ENCODE peak calls at places on chromosomes 7 and 10, in ten cellular contexts. One of them, this sample, is unnamed.

GRCh38 chr10:112465299-112465882 is 18.4 kb downstream of the VTI1A start:
- DNase-seq in psoas muscle: no peak
- DNase-seq in PC-3: no peak
- DNase-seq in RWPE1: no peak
- DNase-seq in PC-9: no peak
- DNase-seq in endodermal cell: no peak
- DNase-seq in CD8-positive, alpha-beta T cell: no peak
- DNase-seq in body of pancreas: no peak
- DNase-seq in thoracic aorta: no peak
- DNase-seq in A673: no peak
- DNase-seq in this sample: no peak

GRCh38 chr7:27992092-27992491 is 188.5 kb downstream of the JAZF1 start:
- DNase-seq in PC-9: no peak
- DNase-seq in thoracic aorta: no peak
- DNase-seq in CD8-positive, alpha-beta T cell: no peak
- DNase-seq in endodermal cell: no peak
- DNase-seq in body of pancreas: no peak
- DNase-seq in RWPE1: no peak
- DNase-seq in PC-3: no peak
- DNase-seq in psoas muscle: no peak
- DNase-seq in A673: no peak
- DNase-seq in this sample: no peak

GRCh38 chr7:51022821-51023220 is 240.1 kb upstream of the GRB10 start:
- DNase-seq in psoas muscle: no peak
- DNase-seq in RWPE1: no peak
- DNase-seq in PC-9: no peak
- DNase-seq in endodermal cell: no peak
- DNase-seq in thoracic aorta: no peak
- DNase-seq in A673: no peak
- DNase-seq in CD8-positive, alpha-beta T cell: no peak
- DNase-seq in body of pancreas: no peak
- DNase-seq in PC-3: no peak
- DNase-seq in this sample: no peak

GRCh38 chr10:127155221-127155620 is 41.2 kb downstream of the INSYN2A start:
- DNase-seq in A673: no peak
- DNase-seq in RWPE1: no peak
- DNase-seq in thoracic aorta: no peak
- DNase-seq in endodermal cell: no peak
- DNase-seq in psoas muscle: no peak
- DNase-seq in CD8-positive, alpha-beta T cell: no peak
- DNase-seq in PC-3: no peak
- DNase-seq in PC-9: no peak
- DNase-seq in body of pancreas: no peak
- DNase-seq in this sample: no peak

GRCh38 chr10:112307631-112308502 is 24.7 kb downstream of the TECTB start:
- DNase-seq in endodermal cell: peak
- DNase-seq in CD8-positive, alpha-beta T cell: peak
- DNase-seq in A673: peak
- DNase-seq in RWPE1: peak
- DNase-seq in PC-3: peak
- DNase-seq in psoas muscle: no peak
- DNase-seq in body of pancreas: peak
- DNase-seq in thoracic aorta: no peak
- DNase-seq in PC-9: peak
- DNase-seq in this sample: no peak

GRCh38 chr7:73988197-73988596 is 39.8 kb upstream of the ELN start:
- DNase-seq in thoracic aorta: no peak
- DNase-seq in body of pancreas: no peak
- DNase-seq in endodermal cell: no peak
- DNase-seq in PC-9: no peak
- DNase-seq in CD8-positive, alpha-beta T cell: no peak
- DNase-seq in RWPE1: no peak
- DNase-seq in A673: no peak
- DNase-seq in psoas muscle: no peak
- DNase-seq in PC-3: no peak
- DNase-seq in this sample: no peak

GRCh38 chr10:5518143-5518542 is 6.6 kb upstream of the CALML3 start:
- DNase-seq in CD8-positive, alpha-beta T cell: no peak
- DNase-seq in RWPE1: no peak
- DNase-seq in PC-3: peak
- DNase-seq in thoracic aorta: no peak
- DNase-seq in PC-9: no peak
- DNase-seq in psoas muscle: no peak
- DNase-seq in body of pancreas: no peak
- DNase-seq in A673: no peak
- DNase-seq in endodermal cell: peak
- DNase-seq in this sample: no peak

GRCh38 chr7:99422091-99422624 is 13.4 kb downstream of the BUD31 start:
- DNase-seq in endodermal cell: no peak
- DNase-seq in body of pancreas: no peak
- DNase-seq in CD8-positive, alpha-beta T cell: no peak
- DNase-seq in thoracic aorta: no peak
- DNase-seq in psoas muscle: no peak
- DNase-seq in PC-3: no peak
- DNase-seq in RWPE1: no peak
- DNase-seq in PC-9: no peak
- DNase-seq in A673: no peak
- DNase-seq in this sample: no peak

GRCh38 chr10:86346169-86346793 is 20.3 kb downstream of the GRID1 start:
- DNase-seq in endodermal cell: peak
- DNase-seq in thoracic aorta: no peak
- DNase-seq in RWPE1: no peak
- DNase-seq in PC-3: no peak
- DNase-seq in PC-9: no peak
- DNase-seq in body of pancreas: no peak
- DNase-seq in psoas muscle: no peak
- DNase-seq in A673: no peak
- DNase-seq in CD8-positive, alpha-beta T cell: no peak
- DNase-seq in this sample: no peak

GRCh38 chr7:112989531-112989930 is 97.1 kb downstream of the GPR85 start:
- DNase-seq in PC-3: peak
- DNase-seq in endodermal cell: no peak
- DNase-seq in RWPE1: no peak
- DNase-seq in body of pancreas: no peak
- DNase-seq in thoracic aorta: no peak
- DNase-seq in psoas muscle: no peak
- DNase-seq in A673: no peak
- DNase-seq in CD8-positive, alpha-beta T cell: no peak
- DNase-seq in PC-9: no peak
- DNase-seq in this sample: no peak

GRCh38 chr10:69247313-69247710 is 27.2 kb downstream of the HKDC1 start:
- DNase-seq in endodermal cell: no peak
- DNase-seq in CD8-positive, alpha-beta T cell: no peak
- DNase-seq in psoas muscle: no peak
- DNase-seq in A673: no peak
- DNase-seq in PC-3: no peak
- DNase-seq in body of pancreas: no peak
- DNase-seq in PC-9: no peak
- DNase-seq in RWPE1: no peak
- DNase-seq in thoracic aorta: no peak
- DNase-seq in this sample: no peak

GRCh38 chr7:19215421-19215820 is 70.2 kb upstream of the FERD3L start:
- DNase-seq in PC-3: peak
- DNase-seq in thoracic aorta: no peak
- DNase-seq in RWPE1: no peak
- DNase-seq in CD8-positive, alpha-beta T cell: no peak
- DNase-seq in body of pancreas: no peak
- DNase-seq in PC-9: no peak
- DNase-seq in psoas muscle: no peak
- DNase-seq in endodermal cell: no peak
- DNase-seq in A673: peak
- DNase-seq in this sample: no peak

GRCh38 chr7:25260862-25261454 is 32.7 kb upstream of the NPVF start:
- DNase-seq in endodermal cell: no peak
- DNase-seq in thoracic aorta: no peak
- DNase-seq in body of pancreas: no peak
- DNase-seq in RWPE1: peak
- DNase-seq in PC-9: no peak
- DNase-seq in PC-3: no peak
- DNase-seq in psoas muscle: no peak
- DNase-seq in CD8-positive, alpha-beta T cell: no peak
- DNase-seq in A673: peak
- DNase-seq in this sample: no peak

GRCh38 chr10:48800283-48800675 is 115.6 kb downstream of the WDFY4 start:
- DNase-seq in PC-9: no peak
- DNase-seq in endodermal cell: no peak
- DNase-seq in CD8-positive, alpha-beta T cell: no peak
- DNase-seq in RWPE1: no peak
- DNase-seq in PC-3: no peak
- DNase-seq in body of pancreas: peak
- DNase-seq in psoas muscle: no peak
- DNase-seq in thoracic aorta: no peak
- DNase-seq in A673: no peak
- DNase-seq in this sample: no peak
- H3K27ac ChIP-seq in PC-9: no peak
- H3K27ac ChIP-seq in endodermal cell: no peak
- H3K27ac ChIP-seq in CD8-positive, alpha-beta T cell: no peak
- H3K27ac ChIP-seq in RWPE1: no peak
- H3K27ac ChIP-seq in PC-3: no peak
- H3K27ac ChIP-seq in body of pancreas: no peak
- H3K27ac ChIP-seq in psoas muscle: no peak
- H3K27ac ChIP-seq in thoracic aorta: peak
- H3K27ac ChIP-seq in A673: no peak
- H3K27ac ChIP-seq in this sample: peak

GRCh38 chr10:102814456-102814871 is 22.7 kb downstream of the CYP17A1 start:
- DNase-seq in thoracic aorta: no peak
- DNase-seq in body of pancreas: no peak
- DNase-seq in PC-3: no peak
- DNase-seq in endodermal cell: no peak
- DNase-seq in A673: no peak
- DNase-seq in psoas muscle: no peak
- DNase-seq in RWPE1: no peak
- DNase-seq in PC-9: peak
- DNase-seq in CD8-positive, alpha-beta T cell: no peak
- DNase-seq in this sample: no peak

GRCh38 chr10:102813734-102814455 is 23.3 kb downstream of the CYP17A1 start:
- DNase-seq in PC-9: peak
- DNase-seq in CD8-positive, alpha-beta T cell: no peak
- DNase-seq in PC-3: no peak
- DNase-seq in A673: no peak
- DNase-seq in psoas muscle: peak
- DNase-seq in RWPE1: no peak
- DNase-seq in body of pancreas: peak
- DNase-seq in endodermal cell: no peak
- DNase-seq in thoracic aorta: no peak
- DNase-seq in this sample: no peak

GRCh38 chr10:102815790-102816549 is 21.2 kb downstream of the CYP17A1 start:
- DNase-seq in A673: no peak
- DNase-seq in PC-9: no peak
- DNase-seq in RWPE1: no peak
- DNase-seq in PC-3: no peak
- DNase-seq in CD8-positive, alpha-beta T cell: no peak
- DNase-seq in body of pancreas: peak
- DNase-seq in endodermal cell: no peak
- DNase-seq in psoas muscle: no peak
- DNase-seq in thoracic aorta: peak
- DNase-seq in this sample: no peak

GRCh38 chr10:102813017-102813541 is 24.1 kb downstream of the CYP17A1 start:
- DNase-seq in CD8-positive, alpha-beta T cell: no peak
- DNase-seq in A673: no peak
- DNase-seq in PC-9: no peak
- DNase-seq in body of pancreas: no peak
- DNase-seq in PC-3: no peak
- DNase-seq in endodermal cell: no peak
- DNase-seq in thoracic aorta: no peak
- DNase-seq in RWPE1: no peak
- DNase-seq in psoas muscle: no peak
- DNase-seq in this sample: no peak

GRCh38 chr10:102814873-102815661 is 22.1 kb downstream of the CYP17A1 start:
- DNase-seq in psoas muscle: peak
- DNase-seq in thoracic aorta: peak
- DNase-seq in CD8-positive, alpha-beta T cell: no peak
- DNase-seq in endodermal cell: no peak
- DNase-seq in PC-9: no peak
- DNase-seq in A673: no peak
- DNase-seq in PC-3: no peak
- DNase-seq in body of pancreas: peak
- DNase-seq in RWPE1: no peak
- DNase-seq in this sample: no peak
- H3K27ac ChIP-seq in psoas muscle: peak
- H3K27ac ChIP-seq in thoracic aorta: peak
- H3K27ac ChIP-seq in CD8-positive, alpha-beta T cell: no peak
- H3K27ac ChIP-seq in endodermal cell: peak
- H3K27ac ChIP-seq in PC-9: no peak
- H3K27ac ChIP-seq in A673: peak
- H3K27ac ChIP-seq in PC-3: no peak
- H3K27ac ChIP-seq in body of pancreas: peak
- H3K27ac ChIP-seq in RWPE1: peak
- H3K27ac ChIP-seq in this sample: peak

GRCh38 chr10:14429043-14429713 is 98.5 kb upstream of the FRMD4A start:
- DNase-seq in PC-3: no peak
- DNase-seq in RWPE1: no peak
- DNase-seq in PC-9: no peak
- DNase-seq in psoas muscle: no peak
- DNase-seq in endodermal cell: peak
- DNase-seq in A673: no peak
- DNase-seq in body of pancreas: no peak
- DNase-seq in thoracic aorta: no peak
- DNase-seq in CD8-positive, alpha-beta T cell: no peak
- DNase-seq in this sample: no peak
- H3K27ac ChIP-seq in PC-3: no peak
- H3K27ac ChIP-seq in RWPE1: no peak
- H3K27ac ChIP-seq in PC-9: no peak
- H3K27ac ChIP-seq in psoas muscle: no peak
- H3K27ac ChIP-seq in endodermal cell: no peak
- H3K27ac ChIP-seq in A673: no peak
- H3K27ac ChIP-seq in body of pancreas: no peak
- H3K27ac ChIP-seq in thoracic aorta: no peak
- H3K27ac ChIP-seq in CD8-positive, alpha-beta T cell: no peak
- H3K27ac ChIP-seq in this sample: no peak

DNA sequence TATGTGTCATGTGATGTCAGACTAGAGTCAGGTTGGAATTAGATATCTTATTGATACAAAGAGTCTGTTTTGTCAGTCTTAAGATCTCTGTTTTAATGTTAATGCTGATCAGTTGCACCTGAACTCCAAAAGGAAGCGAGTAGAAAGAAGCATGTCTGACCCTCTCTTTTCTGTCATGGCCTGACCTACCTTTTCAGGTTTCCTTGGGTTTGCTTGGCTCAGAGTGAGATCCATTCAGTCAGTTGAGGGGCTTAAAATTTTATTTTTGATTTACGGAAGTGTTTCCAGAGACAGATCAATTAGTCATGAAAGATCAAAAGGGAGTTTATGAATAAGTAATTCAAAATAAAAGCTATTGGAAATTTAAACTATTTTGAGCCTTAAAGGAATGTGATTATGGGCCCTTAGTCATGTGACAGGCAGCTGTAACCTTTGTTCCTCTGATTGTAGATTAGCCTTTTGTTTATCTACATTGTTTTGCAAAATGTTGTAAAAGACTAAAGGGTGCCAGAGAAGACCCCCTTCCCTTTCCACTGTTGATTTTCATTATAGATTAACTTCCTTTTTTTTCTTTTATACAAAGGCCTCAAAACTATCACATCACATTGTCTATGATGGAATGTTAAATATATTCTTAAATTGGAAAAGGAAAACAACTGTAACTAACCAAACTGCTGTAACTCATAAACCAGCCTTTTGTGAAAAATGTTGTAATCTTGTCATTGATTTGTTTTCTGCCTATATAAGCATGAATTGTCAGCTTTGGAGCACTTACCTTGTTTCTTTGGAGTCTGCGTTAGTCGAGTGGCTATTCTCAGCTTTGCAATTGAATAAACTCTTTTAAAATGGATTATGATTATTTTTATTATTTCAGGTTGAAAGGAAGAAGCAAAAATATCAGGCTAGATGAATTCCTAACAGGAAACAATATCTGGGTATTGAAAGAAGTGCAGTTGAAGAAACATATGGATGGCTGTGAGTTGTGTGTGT is 195.5 kb upstream of the MBL2 start:
- DNase-seq in PC-3: no peak
- DNase-seq in CD8-positive, alpha-beta T cell: no peak
- DNase-seq in body of pancreas: no peak
- DNase-seq in A673: no peak
- DNase-seq in psoas muscle: no peak
- DNase-seq in RWPE1: no peak
- DNase-seq in PC-9: no peak
- DNase-seq in endodermal cell: no peak
- DNase-seq in thoracic aorta: no peak
- DNase-seq in this sample: no peak
- H3K27ac ChIP-seq in PC-3: no peak
- H3K27ac ChIP-seq in CD8-positive, alpha-beta T cell: no peak
- H3K27ac ChIP-seq in body of pancreas: no peak
- H3K27ac ChIP-seq in A673: no peak
- H3K27ac ChIP-seq in psoas muscle: no peak
- H3K27ac ChIP-seq in RWPE1: no peak
- H3K27ac ChIP-seq in PC-9: no peak
- H3K27ac ChIP-seq in endodermal cell: no peak
- H3K27ac ChIP-seq in thoracic aorta: no peak
- H3K27ac ChIP-seq in this sample: no peak

This sample was measured in esophagus squamous epithelium.